ENCODE peak calls at places on chromosome 18, in five cellular contexts. O is neural progenitor cell, Y is endothelial cell of umbilical vein, C is hepatocyte, E is aorta. T is an unnamed sample.

GRCh38 chr18:68316636-68317035 is 398.3 kb downstream of the TMX3 start:
- DNase-seq in C (no peak), Y (peak; percentile 4), O (no peak), E (no peak), T (peak; percentile 38)

GRCh38 chr18:12295389-12296086 is 12.5 kb upstream of the TUBB6 start:
- DNase-seq in E (no peak), Y (peak; percentile 65), O (no peak), C (no peak), T (no peak)

GRCh38 chr18:28178720-28179119 is 1.8 kb upstream of the CDH2 start:
- DNase-seq in C (peak; percentile 34), Y (peak; percentile 16), O (no peak), E (no peak), T (no peak)

GRCh38 chr18:34772887-34773286 is 62.8 kb downstream of the DTNA start:
- DNase-seq in O (no peak), C (no peak), Y (peak; percentile 29), E (no peak), T (no peak)

GRCh38 chr18:55136864-55137263 is 177.6 kb upstream of the CCDC68 start:
- DNase-seq in C (no peak), Y (peak; percentile 5), E (no peak), O (no peak), T (no peak)

GRCh38 chr18:40012931-40013609 is 1942.0 kb upstream of the PIK3C3 start:
- DNase-seq in E (no peak), C (no peak), Y (no peak), O (no peak), T (no peak)

GRCh38 chr18:76496200-76496890 is 1.3 kb upstream of the ZNF516 start:
- DNase-seq in C (peak; percentile 84), O (peak; percentile 88), E (peak; percentile 84), Y (no peak), T (no peak)

GRCh38 chr18:68714356-68714706 is 577 bp downstream of the TMX3 start:
- DNase-seq in C (peak; percentile 29), O (peak; percentile 43), E (no peak), Y (peak; percentile 55), T (peak; percentile 10)

GRCh38 chr18:31189757-31190156 is 27.1 kb upstream of the DSC1 start:
- DNase-seq in E (no peak), C (no peak), Y (no peak), O (no peak), T (no peak)

GRCh38 chr18:50091495-50092249 is 103.3 kb downstream of the MYO5B start:
- DNase-seq in C (no peak), E (no peak), Y (no peak), O (no peak), T (no peak)

GRCh38 chr18:50092250-50092780 is 102.6 kb downstream of the MYO5B start:
- DNase-seq in Y (no peak), C (no peak), E (no peak), O (peak; percentile 7), T (peak; percentile 9)

GRCh38 chr18:50094221-50094773 is 100.7 kb downstream of the MYO5B start:
- DNase-seq in Y (no peak), C (no peak), O (no peak), E (no peak), T (no peak)

GRCh38 chr18:50090370-50091312 is 104.3 kb downstream of the MYO5B start:
- DNase-seq in O (no peak), C (no peak), E (no peak), Y (no peak), T (no peak)

DNA sequence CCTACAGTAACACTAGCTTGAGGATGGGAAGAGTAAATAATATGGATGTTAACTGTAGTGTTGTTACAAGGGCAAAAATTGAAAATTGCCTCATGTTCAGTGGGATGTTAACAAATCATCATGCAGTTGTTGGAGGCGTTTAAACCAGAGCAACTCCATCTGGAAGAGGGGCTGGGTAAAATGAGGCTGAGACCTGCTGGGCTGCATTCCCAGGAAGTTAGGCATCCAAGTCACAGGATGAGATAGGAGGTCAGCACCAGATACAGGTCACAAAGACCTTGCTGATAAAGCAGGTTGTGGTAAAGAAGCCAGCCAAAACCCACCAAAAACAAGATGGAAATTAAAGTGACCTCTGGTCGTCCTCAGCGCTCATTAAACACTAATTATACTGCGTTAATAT is 101.6 kb downstream of the MYO5B start:
- DNase-seq in Y (no peak), E (no peak), C (no peak), O (no peak), T (no peak)
- H3K27ac ChIP-seq in Y (no peak overlapping the region), E (no peak overlapping the region), C (no peak overlapping the region), O (no peak overlapping the region), T (no peak overlapping the region)

GRCh38 chr18:66838340-66838987 is 234.6 kb upstream of the CDH19 start:
- DNase-seq in Y (no peak), C (no peak), O (no peak), E (no peak), T (no peak)
- H3K9me3 ChIP-seq in Y (no peaks in the 10 kb centered on the region), C (no peaks in the 10 kb centered on the region), O (no peaks in the 10 kb centered on the region), E (no peaks in the 10 kb centered on the region), T (no peaks in the 10 kb centered on the region)

DNA sequence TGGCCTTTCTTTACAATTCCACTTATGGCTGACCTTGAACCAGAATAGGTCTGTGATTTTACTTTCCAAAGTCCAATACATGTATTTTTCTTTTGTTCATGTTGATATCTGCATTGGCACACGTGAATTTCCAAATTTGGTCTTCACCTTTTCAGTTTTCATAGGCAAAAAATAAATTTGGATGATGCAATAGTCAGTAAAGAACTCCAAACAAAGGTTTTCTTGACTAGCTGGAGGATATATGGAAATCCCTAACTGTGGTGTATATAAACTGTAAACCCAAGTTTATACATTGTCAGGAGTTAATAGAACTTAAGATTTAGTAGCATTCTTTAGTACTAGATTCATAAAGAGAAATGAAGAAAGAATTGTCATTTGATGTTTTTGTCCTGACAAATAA is 133.0 kb downstream of the BCL2 start:
- DNase-seq in E (no peak), O (no peak), Y (no peak), C (no peak), T (no peak)
- H3K4me1 ChIP-seq in E (peaks cover 2% of the 10 kb centered on the region), O (no peaks in the 10 kb centered on the region), Y (no peaks in the 10 kb centered on the region), C (peaks cover 59% of the 10 kb centered on the region), T (peaks cover 15% of the 10 kb centered on the region)

GRCh38 chr18:58362829-58363231 is 266.1 kb downstream of the ALPK2 start:
- DNase-seq in O (no peak), Y (no peak), E (no peak), C (no peak), T (no peak)
- H3K27ac ChIP-seq in O (no peak overlapping the region), Y (peak overlapping the region; percentile 95), E (no peak overlapping the region), C (peak overlapping the region; percentile 89), T (no peak overlapping the region)

GRCh38 chr18:57425096-57425495 is 10.1 kb upstream of the ONECUT2 start:
- DNase-seq in O (no peak), C (no peak), E (no peak), Y (no peak), T (no peak)
- H3K9me3 ChIP-seq in O (no peaks in the 10 kb centered on the region), C (no peaks in the 10 kb centered on the region), E (peaks cover 8% of the 10 kb centered on the region), Y (no peaks in the 10 kb centered on the region), T (no peaks in the 10 kb centered on the region)

T was measured in SJCRH30.